ENCODE peak calls at places on chromosomes 1 and 21, in seven cellular contexts. One of them, this sample, is unnamed.

GRCh38 chr1:117770981-117771531 is 158.4 kb downstream of the GDAP2 start:
- DNase-seq in right lobe of liver: no peak
- DNase-seq in fibroblast of lung: no peak
- DNase-seq in AG04450: no peak
- DNase-seq in foreskin fibroblast: peak; percentile 9
- DNase-seq in AG10803: no peak
- DNase-seq in mammary epithelial cell: no peak
- DNase-seq in this sample: no peak

GRCh38 chr1:186102559-186103148 is 272.4 kb downstream of the TPR start:
- DNase-seq in right lobe of liver: no peak
- DNase-seq in fibroblast of lung: peak; percentile 73
- DNase-seq in AG04450: peak; percentile 44
- DNase-seq in foreskin fibroblast: peak; percentile 79
- DNase-seq in AG10803: peak; percentile 79
- DNase-seq in mammary epithelial cell: peak; percentile 55
- DNase-seq in this sample: peak; percentile 89

GRCh38 chr1:88801575-88802208 is 89.7 kb downstream of the GTF2B start:
- DNase-seq in right lobe of liver: no peak
- DNase-seq in fibroblast of lung: peak; percentile 64
- DNase-seq in AG04450: no peak
- DNase-seq in foreskin fibroblast: peak; percentile 33
- DNase-seq in AG10803: peak; percentile 29
- DNase-seq in mammary epithelial cell: peak; percentile 61
- DNase-seq in this sample: no peak

GRCh38 chr1:173418107-173418985 is 58.8 kb upstream of the PRDX6 start:
- DNase-seq in right lobe of liver: no peak
- DNase-seq in fibroblast of lung: peak; percentile 26
- DNase-seq in AG04450: no peak
- DNase-seq in foreskin fibroblast: peak; percentile 70
- DNase-seq in AG10803: peak; percentile 68
- DNase-seq in mammary epithelial cell: no peak
- DNase-seq in this sample: peak; percentile 29

GRCh38 chr1:3319874-3320245 is 134.6 kb upstream of the ARHGEF16 start:
- DNase-seq in right lobe of liver: no peak
- DNase-seq in fibroblast of lung: peak; percentile 56
- DNase-seq in AG04450: no peak
- DNase-seq in foreskin fibroblast: peak; percentile 74
- DNase-seq in AG10803: peak; percentile 53
- DNase-seq in mammary epithelial cell: peak; percentile 3
- DNase-seq in this sample: no peak

GRCh38 chr1:3369437-3370076 is 84.9 kb upstream of the ARHGEF16 start:
- DNase-seq in right lobe of liver: no peak
- DNase-seq in fibroblast of lung: peak; percentile 49
- DNase-seq in AG04450: peak; percentile 30
- DNase-seq in foreskin fibroblast: peak; percentile 94
- DNase-seq in AG10803: peak; percentile 85
- DNase-seq in mammary epithelial cell: peak; percentile 18
- DNase-seq in this sample: peak; percentile 69

GRCh38 chr1:175933801-175934200 is 190.4 kb upstream of the TNR start:
- DNase-seq in right lobe of liver: no peak
- DNase-seq in fibroblast of lung: peak; percentile 10
- DNase-seq in AG04450: no peak
- DNase-seq in foreskin fibroblast: peak; percentile 14
- DNase-seq in AG10803: peak; percentile 73
- DNase-seq in mammary epithelial cell: no peak
- DNase-seq in this sample: no peak

GRCh38 chr1:93661829-93662474 is 19.7 kb downstream of the BCAR3 start:
- DNase-seq in right lobe of liver: no peak
- DNase-seq in fibroblast of lung: peak; percentile 88
- DNase-seq in AG04450: peak; percentile 58
- DNase-seq in foreskin fibroblast: peak; percentile 87
- DNase-seq in AG10803: peak; percentile 86
- DNase-seq in mammary epithelial cell: peak; percentile 38
- DNase-seq in this sample: peak; percentile 76

GRCh38 chr1:10917513-10918454 is 94.7 kb upstream of the TARDBP start:
- DNase-seq in right lobe of liver: peak; percentile 7
- DNase-seq in fibroblast of lung: no peak
- DNase-seq in AG04450: no peak
- DNase-seq in foreskin fibroblast: no peak
- DNase-seq in AG10803: no peak
- DNase-seq in mammary epithelial cell: no peak
- DNase-seq in this sample: no peak

GRCh38 chr1:234963180-234963903 is 165.3 kb downstream of the TOMM20 start:
- DNase-seq in right lobe of liver: peak; percentile 88
- DNase-seq in fibroblast of lung: peak; percentile 86
- DNase-seq in AG04450: peak; percentile 86
- DNase-seq in foreskin fibroblast: peak; percentile 93
- DNase-seq in AG10803: peak; percentile 96
- DNase-seq in mammary epithelial cell: no peak
- DNase-seq in this sample: peak; percentile 85
- H3K4me3 ChIP-seq in right lobe of liver: no peak overlapping the region
- H3K4me3 ChIP-seq in fibroblast of lung: no peak overlapping the region
- H3K4me3 ChIP-seq in AG04450: peak overlapping the region; percentile 11
- H3K4me3 ChIP-seq in foreskin fibroblast: no peak overlapping the region
- H3K4me3 ChIP-seq in AG10803: peak overlapping the region; percentile 36
- H3K4me3 ChIP-seq in mammary epithelial cell: no peak overlapping the region
- H3K4me3 ChIP-seq in this sample: no peak overlapping the region

DNA sequence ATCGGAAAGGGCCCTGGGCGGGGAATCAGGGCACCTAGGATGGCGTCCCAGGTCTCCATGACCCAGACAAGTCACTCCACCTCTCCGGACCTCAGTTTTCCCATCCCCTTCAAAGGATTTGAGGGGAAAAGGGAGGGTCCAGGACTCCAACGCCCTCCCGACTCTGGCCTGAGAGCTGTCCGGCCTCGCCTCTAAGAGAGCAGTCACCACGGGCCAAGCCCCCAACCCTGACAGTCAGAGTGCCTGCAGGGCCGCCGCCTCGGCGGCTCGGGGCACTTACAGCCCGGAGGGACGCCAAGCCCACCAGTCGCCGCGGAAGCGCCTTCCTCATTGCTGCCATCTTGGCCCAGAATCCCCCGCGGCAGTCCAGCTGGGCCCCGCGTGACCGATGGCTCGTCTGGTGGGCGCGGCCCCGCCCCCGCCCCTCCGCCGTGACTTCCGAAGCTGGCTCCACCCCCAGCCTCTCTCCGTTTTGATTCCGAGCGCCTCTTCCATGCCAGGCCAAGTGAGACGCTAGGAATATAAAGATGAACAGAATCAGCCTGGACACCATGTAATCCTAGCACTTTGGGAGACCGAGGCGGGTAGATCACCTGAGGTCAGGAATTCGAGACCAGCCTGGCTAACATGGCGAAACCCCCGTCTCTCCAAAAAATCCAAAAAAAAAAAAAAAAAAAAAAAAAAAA is at the start of gene HMGCL:
- DNase-seq in right lobe of liver: peak; percentile 93
- DNase-seq in fibroblast of lung: peak; percentile 86
- DNase-seq in AG04450: peak; percentile 50
- DNase-seq in foreskin fibroblast: peak; percentile 97
- DNase-seq in AG10803: peak; percentile 87
- DNase-seq in mammary epithelial cell: peak; percentile 83
- DNase-seq in this sample: peak; percentile 71
- TF ChIP-seq CTCF in right lobe of liver: no peak
- TF ChIP-seq CTCF in fibroblast of lung: no peak
- TF ChIP-seq CTCF in AG04450: no peak
- TF ChIP-seq CTCF in foreskin fibroblast: no peak
- TF ChIP-seq CTCF in AG10803: no peak
- TF ChIP-seq CTCF in mammary epithelial cell: no peak
- TF ChIP-seq CTCF in this sample: no peak

GRCh38 chr21:46320331-46320801 is 3.3 kb downstream of the C21orf58 start:
- DNase-seq in right lobe of liver: no peak
- DNase-seq in fibroblast of lung: no peak
- DNase-seq in AG04450: no peak
- DNase-seq in foreskin fibroblast: peak; percentile 27
- DNase-seq in AG10803: no peak
- DNase-seq in mammary epithelial cell: no peak
- DNase-seq in this sample: no peak
- H3K4me3 ChIP-seq in right lobe of liver: no peak overlapping the region
- H3K4me3 ChIP-seq in fibroblast of lung: no peak overlapping the region
- H3K4me3 ChIP-seq in AG04450: peak overlapping the region; percentile 22
- H3K4me3 ChIP-seq in foreskin fibroblast: no peak overlapping the region
- H3K4me3 ChIP-seq in AG10803: no peak overlapping the region
- H3K4me3 ChIP-seq in mammary epithelial cell: no peak overlapping the region
- H3K4me3 ChIP-seq in this sample: no peak overlapping the region

GRCh38 chr1:206880310-206880709 is 14.9 kb downstream of the IL20 start:
- DNase-seq in right lobe of liver: no peak
- DNase-seq in fibroblast of lung: no peak
- DNase-seq in AG04450: no peak
- DNase-seq in foreskin fibroblast: no peak
- DNase-seq in AG10803: no peak
- DNase-seq in mammary epithelial cell: no peak
- DNase-seq in this sample: no peak

GRCh38 chr1:206875752-206876380 is 10.4 kb downstream of the IL20 start:
- DNase-seq in right lobe of liver: no peak
- DNase-seq in fibroblast of lung: no peak
- DNase-seq in AG04450: no peak
- DNase-seq in foreskin fibroblast: no peak
- DNase-seq in AG10803: no peak
- DNase-seq in mammary epithelial cell: no peak
- DNase-seq in this sample: no peak

GRCh38 chr1:206883160-206883559 is 14.1 kb upstream of the IL24 start:
- DNase-seq in right lobe of liver: no peak
- DNase-seq in fibroblast of lung: peak; percentile 71
- DNase-seq in AG04450: no peak
- DNase-seq in foreskin fibroblast: no peak
- DNase-seq in AG10803: peak; percentile 38
- DNase-seq in mammary epithelial cell: no peak
- DNase-seq in this sample: no peak

GRCh38 chr1:206882555-206882954 is 14.7 kb upstream of the IL24 start:
- DNase-seq in right lobe of liver: no peak
- DNase-seq in fibroblast of lung: no peak
- DNase-seq in AG04450: no peak
- DNase-seq in foreskin fibroblast: no peak
- DNase-seq in AG10803: no peak
- DNase-seq in mammary epithelial cell: no peak
- DNase-seq in this sample: no peak

GRCh38 chr1:206878456-206878855 is 13.0 kb downstream of the IL20 start:
- DNase-seq in right lobe of liver: no peak
- DNase-seq in fibroblast of lung: no peak
- DNase-seq in AG04450: no peak
- DNase-seq in foreskin fibroblast: no peak
- DNase-seq in AG10803: no peak
- DNase-seq in mammary epithelial cell: no peak
- DNase-seq in this sample: no peak
- TF ChIP-seq CTCF in right lobe of liver: no peak
- TF ChIP-seq CTCF in fibroblast of lung: no peak
- TF ChIP-seq CTCF in AG04450: no peak
- TF ChIP-seq CTCF in foreskin fibroblast: no peak
- TF ChIP-seq CTCF in AG10803: no peak
- TF ChIP-seq CTCF in mammary epithelial cell: peak; percentile 23
- TF ChIP-seq CTCF in this sample: no peak

DNA sequence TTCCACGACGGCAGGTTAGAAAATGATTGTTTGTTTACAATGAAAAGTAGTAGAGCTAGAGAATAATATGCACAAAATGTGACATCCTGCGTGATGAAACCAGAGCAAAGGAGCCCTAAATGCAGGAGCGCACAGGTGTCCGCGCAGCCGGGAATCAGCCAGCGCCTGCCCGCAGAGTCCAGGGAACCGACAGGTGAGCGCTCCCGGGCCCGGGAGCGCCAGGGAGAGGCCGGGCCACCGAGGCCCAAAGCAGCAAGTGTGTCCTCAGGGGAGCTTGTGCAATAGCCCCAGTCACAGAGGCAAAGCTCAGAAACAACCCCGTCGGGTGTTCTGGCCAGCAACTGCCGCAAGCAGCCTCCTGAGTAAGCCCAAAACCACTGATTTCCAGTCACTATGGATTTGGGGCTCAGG is 789 bp upstream of the GALE start:
- DNase-seq in right lobe of liver: peak; percentile 82
- DNase-seq in fibroblast of lung: no peak
- DNase-seq in AG04450: no peak
- DNase-seq in foreskin fibroblast: peak; percentile 50
- DNase-seq in AG10803: no peak
- DNase-seq in mammary epithelial cell: no peak
- DNase-seq in this sample: no peak
- H3K4me3 ChIP-seq in right lobe of liver: peak overlapping the region; percentile 71
- H3K4me3 ChIP-seq in fibroblast of lung: peak overlapping the region; percentile 89
- H3K4me3 ChIP-seq in AG04450: peak overlapping the region; percentile 91
- H3K4me3 ChIP-seq in foreskin fibroblast: peak overlapping the region; percentile 75
- H3K4me3 ChIP-seq in AG10803: peak overlapping the region; percentile 91
- H3K4me3 ChIP-seq in mammary epithelial cell: peak overlapping the region; percentile 77
- H3K4me3 ChIP-seq in this sample: peak overlapping the region; percentile 69

GRCh38 chr1:19405195-19405760 is 80.1 kb downstream of the CAPZB start:
- DNase-seq in right lobe of liver: no peak
- DNase-seq in fibroblast of lung: no peak
- DNase-seq in AG04450: no peak
- DNase-seq in foreskin fibroblast: peak; percentile 61
- DNase-seq in AG10803: no peak
- DNase-seq in mammary epithelial cell: no peak
- DNase-seq in this sample: no peak
- TF ChIP-seq CTCF in right lobe of liver: no peak
- TF ChIP-seq CTCF in fibroblast of lung: peak; percentile 38
- TF ChIP-seq CTCF in AG04450: peak; percentile 37
- TF ChIP-seq CTCF in foreskin fibroblast: peak; percentile 31
- TF ChIP-seq CTCF in AG10803: peak; percentile 57
- TF ChIP-seq CTCF in mammary epithelial cell: no peak
- TF ChIP-seq CTCF in this sample: peak; percentile 52

This sample was measured in astrocyte of the cerebellum.